ENCODE peak calls at places on chromosome 14, in nine cellular contexts. X is dermis blood vessel endothelial cell; C is cardiac fibroblast; J is BJ; E is stimulated activated naive B cell treated with anti-CD40 and anti-IgM and Interleukin-4, amounts not matched to agents 10 μg/mL and 1 μg/mL and 100 μg/mL, for 72 hours; D is activated T-cell treated with anti-CD3 and anti-CD28 coated beads, Interleukin-2, amount 50 U/mL, for 72 hours; S is activated CD4-positive, alpha-beta T cell treated with anti-CD3 and anti-CD28 coated beads, Interleukin-2, amount 50 U/mL, for 4 hours; O is transverse colon; A is pancreas. Z is an unnamed sample.
A peak's percentile ranks its signal among the peaks of the same experiment; 100 is the strongest.

GRCh38 chr14:100673807-100674154 is 52.9 kb upstream of the DLK1 start:
- DNase-seq in C (no peak), J (no peak), O (no peak), X (no peak), A (no peak), S (no peak), D (no peak), E (no peak), Z (no peak)

GRCh38 chr14:87829543-87829942 is 163.4 kb downstream of the GALC start:
- DNase-seq in J (no peak), O (no peak), E (no peak), A (no peak), X (no peak), D (no peak), S (no peak), C (no peak), Z (no peak)

GRCh38 chr14:104333903-104334811 is 195.8 kb downstream of the KIF26A start:
- DNase-seq in E (no peak), O (no peak), J (no peak), D (no peak), S (no peak), X (no peak), A (no peak), C (no peak), Z (no peak)

GRCh38 chr14:100634026-100634425 is 46.8 kb upstream of the BEGAIN start:
- DNase-seq in E (no peak), A (no peak), X (no peak), J (no peak), C (no peak), O (no peak), D (no peak), S (no peak), Z (no peak)

GRCh38 chr14:49954171-49954631 is 61.3 kb downstream of the ARF6 start:
- DNase-seq in O (no peak), D (no peak), C (peak; percentile 68), S (no peak), E (no peak), J (peak; percentile 69), A (no peak), X (no peak), Z (no peak)

GRCh38 chr14:82667501-82667900 is 1133.8 kb upstream of the SEL1L start:
- DNase-seq in C (no peak), D (no peak), E (no peak), X (no peak), S (no peak), J (no peak), A (no peak), O (no peak), Z (no peak)

GRCh38 chr14:58152569-58152857 is 500 bp upstream of the ARMH4 start:
- DNase-seq in A (no peak), J (no peak), D (no peak), C (no peak), O (no peak), X (no peak), E (no peak), S (no peak), Z (no peak)

GRCh38 chr14:95057851-95058250 is 99.5 kb downstream of the DICER1 start:
- DNase-seq in J (no peak), O (no peak), A (no peak), X (no peak), E (no peak), S (no peak), D (no peak), C (no peak), Z (no peak)

GRCh38 chr14:37597538-37598084 is 2.2 kb downstream of the TTC6 start:
- DNase-seq in J (no peak), A (no peak), S (no peak), D (no peak), C (no peak), E (no peak), X (peak; percentile 54), O (peak; percentile 75), Z (no peak)

GRCh38 chr14:29227631-29228030 is 461.0 kb downstream of the FOXG1 start:
- DNase-seq in X (no peak), J (no peak), A (no peak), S (no peak), O (no peak), C (peak; percentile 84), E (no peak), D (no peak), Z (no peak)

GRCh38 chr14:97523936-97524335 is 726.8 kb downstream of the VRK1 start:
- DNase-seq in D (no peak), J (no peak), A (no peak), C (peak; percentile 2), E (no peak), X (no peak), O (no peak), S (no peak), Z (no peak)

GRCh38 chr14:19743256-19743655 is at the start of gene OR4Q3:
- DNase-seq in O (no peak), J (no peak), E (no peak), C (no peak), D (no peak), A (no peak), S (no peak), X (no peak), Z (no peak)

GRCh38 chr14:54478621-54479215 is 10.1 kb downstream of the GMFB start:
- DNase-seq in O (no peak), A (no peak), X (peak; percentile 34), C (peak; percentile 33), S (no peak), J (no peak), D (no peak), E (no peak), Z (no peak)